ENCODE peak calls at places on chromosome 17, in nine cellular contexts. One of them, this sample, is unnamed.
A peak's percentile ranks its signal among the peaks of the same experiment; 100 is the strongest.

GRCh38 chr17:17141860-17142552 is 64.1 kb downstream of the PLD6 start:
- DNase-seq in brain microvascular endothelial cell: peak; percentile 43
- DNase-seq in GM12865: peak; percentile 27
- DNase-seq in K562: peak; percentile 85
- DNase-seq in heart left ventricle: no peak
- DNase-seq in pancreas: no peak
- DNase-seq in lung: no peak
- DNase-seq in WERI-Rb-1: peak; percentile 62
- DNase-seq in left ventricle myocardium inferior: peak; percentile 38
- DNase-seq in this sample: peak; percentile 45

GRCh38 chr17:66383353-66383752 is 80.9 kb downstream of the PRKCA start:
- DNase-seq in heart left ventricle: no peak
- DNase-seq in left ventricle myocardium inferior: no peak
- DNase-seq in K562: no peak
- DNase-seq in WERI-Rb-1: no peak
- DNase-seq in lung: no peak
- DNase-seq in pancreas: no peak
- DNase-seq in GM12865: no peak
- DNase-seq in brain microvascular endothelial cell: peak; percentile 68
- DNase-seq in this sample: no peak

GRCh38 chr17:60577147-60577925 is 22.7 kb upstream of the PPM1D start:
- DNase-seq in brain microvascular endothelial cell: peak; percentile 42
- DNase-seq in WERI-Rb-1: peak; percentile 52
- DNase-seq in pancreas: no peak
- DNase-seq in heart left ventricle: peak; percentile 49
- DNase-seq in left ventricle myocardium inferior: no peak
- DNase-seq in GM12865: peak; percentile 51
- DNase-seq in K562: peak; percentile 31
- DNase-seq in lung: no peak
- DNase-seq in this sample: no peak

GRCh38 chr17:66460558-66460957 is 158.1 kb downstream of the PRKCA start:
- DNase-seq in WERI-Rb-1: no peak
- DNase-seq in lung: no peak
- DNase-seq in brain microvascular endothelial cell: no peak
- DNase-seq in left ventricle myocardium inferior: no peak
- DNase-seq in heart left ventricle: no peak
- DNase-seq in K562: no peak
- DNase-seq in pancreas: no peak
- DNase-seq in GM12865: no peak
- DNase-seq in this sample: no peak

GRCh38 chr17:76732734-76733617 is 4.2 kb downstream of the SRSF2 start:
- DNase-seq in pancreas: no peak
- DNase-seq in K562: no peak
- DNase-seq in lung: no peak
- DNase-seq in GM12865: no peak
- DNase-seq in brain microvascular endothelial cell: no peak
- DNase-seq in left ventricle myocardium inferior: no peak
- DNase-seq in heart left ventricle: no peak
- DNase-seq in WERI-Rb-1: no peak
- DNase-seq in this sample: no peak

GRCh38 chr17:66540131-66540781 is 237.8 kb downstream of the PRKCA start:
- DNase-seq in lung: no peak
- DNase-seq in brain microvascular endothelial cell: peak; percentile 93
- DNase-seq in left ventricle myocardium inferior: peak; percentile 35
- DNase-seq in GM12865: no peak
- DNase-seq in K562: no peak
- DNase-seq in WERI-Rb-1: no peak
- DNase-seq in heart left ventricle: peak; percentile 50
- DNase-seq in pancreas: no peak
- DNase-seq in this sample: no peak

GRCh38 chr17:47252209-47252608 is 1.4 kb upstream of the ITGB3 start:
- DNase-seq in lung: no peak
- DNase-seq in K562: no peak
- DNase-seq in pancreas: no peak
- DNase-seq in WERI-Rb-1: no peak
- DNase-seq in left ventricle myocardium inferior: no peak
- DNase-seq in heart left ventricle: no peak
- DNase-seq in GM12865: no peak
- DNase-seq in brain microvascular endothelial cell: no peak
- DNase-seq in this sample: no peak

GRCh38 chr17:57514614-57515013 is 230.5 kb downstream of the CCDC182 start:
- DNase-seq in WERI-Rb-1: no peak
- DNase-seq in GM12865: no peak
- DNase-seq in K562: no peak
- DNase-seq in pancreas: no peak
- DNase-seq in heart left ventricle: no peak
- DNase-seq in left ventricle myocardium inferior: no peak
- DNase-seq in lung: no peak
- DNase-seq in brain microvascular endothelial cell: no peak
- DNase-seq in this sample: no peak

GRCh38 chr17:32349503-32349853 is 479 bp upstream of the ZNF207 start:
- DNase-seq in left ventricle myocardium inferior: no peak
- DNase-seq in heart left ventricle: no peak
- DNase-seq in K562: no peak
- DNase-seq in WERI-Rb-1: peak; percentile 23
- DNase-seq in lung: no peak
- DNase-seq in brain microvascular endothelial cell: no peak
- DNase-seq in pancreas: no peak
- DNase-seq in GM12865: peak; percentile 44
- DNase-seq in this sample: no peak

GRCh38 chr17:41711669-41712400 is at the start of gene GAST:
- DNase-seq in left ventricle myocardium inferior: no peak
- DNase-seq in heart left ventricle: no peak
- DNase-seq in pancreas: no peak
- DNase-seq in lung: no peak
- DNase-seq in GM12865: no peak
- DNase-seq in K562: no peak
- DNase-seq in WERI-Rb-1: no peak
- DNase-seq in brain microvascular endothelial cell: no peak
- DNase-seq in this sample: no peak

GRCh38 chr17:75153854-75154194 is 488 bp downstream of the JPT1 start:
- DNase-seq in pancreas: no peak
- DNase-seq in GM12865: peak; percentile 56
- DNase-seq in heart left ventricle: peak; percentile 22
- DNase-seq in K562: no peak
- DNase-seq in WERI-Rb-1: peak; percentile 44
- DNase-seq in lung: no peak
- DNase-seq in brain microvascular endothelial cell: no peak
- DNase-seq in left ventricle myocardium inferior: no peak
- DNase-seq in this sample: peak; percentile 53

GRCh38 chr17:67800495-67800928 is 24.8 kb upstream of the BPTF start:
- DNase-seq in pancreas: peak; percentile 54
- DNase-seq in left ventricle myocardium inferior: peak; percentile 62
- DNase-seq in GM12865: peak; percentile 91
- DNase-seq in heart left ventricle: peak; percentile 73
- DNase-seq in K562: peak; percentile 74
- DNase-seq in lung: peak; percentile 74
- DNase-seq in brain microvascular endothelial cell: peak; percentile 83
- DNase-seq in WERI-Rb-1: peak; percentile 92
- DNase-seq in this sample: peak; percentile 82

GRCh38 chr17:77378318-77379064 is 237.7 kb downstream of the SEC14L1 start:
- DNase-seq in brain microvascular endothelial cell: no peak
- DNase-seq in left ventricle myocardium inferior: no peak
- DNase-seq in heart left ventricle: no peak
- DNase-seq in pancreas: no peak
- DNase-seq in lung: no peak
- DNase-seq in K562: no peak
- DNase-seq in WERI-Rb-1: peak; percentile 95
- DNase-seq in GM12865: no peak
- DNase-seq in this sample: no peak

GRCh38 chr17:48601528-48602430 is 3.0 kb downstream of the HOXB6 start:
- DNase-seq in GM12865: no peak
- DNase-seq in brain microvascular endothelial cell: no peak
- DNase-seq in WERI-Rb-1: no peak
- DNase-seq in heart left ventricle: no peak
- DNase-seq in left ventricle myocardium inferior: no peak
- DNase-seq in lung: no peak
- DNase-seq in pancreas: no peak
- DNase-seq in K562: no peak
- DNase-seq in this sample: no peak

GRCh38 chr17:58376472-58376921 is 24.5 kb upstream of the SUPT4H1 start:
- DNase-seq in WERI-Rb-1: no peak
- DNase-seq in K562: no peak
- DNase-seq in lung: no peak
- DNase-seq in GM12865: no peak
- DNase-seq in pancreas: no peak
- DNase-seq in brain microvascular endothelial cell: no peak
- DNase-seq in left ventricle myocardium inferior: no peak
- DNase-seq in heart left ventricle: no peak
- DNase-seq in this sample: no peak

GRCh38 chr17:19977360-19978205 is at the start of gene AKAP10:
- DNase-seq in WERI-Rb-1: peak; percentile 95
- DNase-seq in pancreas: peak; percentile 89
- DNase-seq in lung: peak; percentile 95
- DNase-seq in heart left ventricle: peak; percentile 94
- DNase-seq in brain microvascular endothelial cell: peak; percentile 79
- DNase-seq in GM12865: peak; percentile 95
- DNase-seq in left ventricle myocardium inferior: peak; percentile 96
- DNase-seq in K562: peak; percentile 91
- DNase-seq in this sample: peak; percentile 90

DNA sequence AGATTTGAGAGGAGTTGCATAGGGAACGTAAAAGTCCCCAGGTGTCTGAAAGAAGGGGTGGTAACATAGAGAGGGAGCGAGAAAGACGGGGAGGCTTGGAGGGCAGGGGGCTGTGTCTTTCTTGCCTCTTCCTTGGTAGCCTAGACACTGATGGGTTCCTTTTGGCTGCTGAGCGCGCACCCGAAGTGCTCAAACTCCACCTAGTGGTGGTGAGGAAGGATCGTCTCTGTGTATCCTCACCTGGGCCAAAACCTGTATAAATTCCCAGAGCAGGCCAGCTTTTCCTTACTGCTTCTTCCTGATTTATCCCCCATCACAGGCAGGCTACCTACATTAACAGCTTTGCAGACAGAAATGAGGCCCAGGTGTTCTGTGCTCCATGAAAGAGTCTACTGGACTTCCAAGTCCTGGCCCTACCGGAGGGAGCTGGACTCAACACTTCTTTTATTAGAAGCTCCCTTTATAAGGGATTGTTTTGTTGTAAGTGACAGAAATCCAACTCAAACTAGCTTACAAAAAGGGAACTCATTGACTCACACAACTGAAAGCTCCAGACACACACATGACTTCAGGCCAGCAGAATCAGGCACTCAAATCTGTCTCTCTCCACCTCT is 5.5 kb upstream of the SLC25A35 start:
- DNase-seq in K562: peak; percentile 63
- DNase-seq in WERI-Rb-1: peak; percentile 68
- DNase-seq in GM12865: peak; percentile 80
- DNase-seq in brain microvascular endothelial cell: peak; percentile 29
- DNase-seq in pancreas: peak; percentile 55
- DNase-seq in left ventricle myocardium inferior: peak; percentile 39
- DNase-seq in heart left ventricle: peak; percentile 64
- DNase-seq in lung: peak; percentile 46
- DNase-seq in this sample: peak; percentile 38
- TF ChIP-seq CTCF in K562: peak; percentile 75
- TF ChIP-seq CTCF in WERI-Rb-1: peak; percentile 91
- TF ChIP-seq CTCF in GM12865: peak; percentile 88
- TF ChIP-seq CTCF in brain microvascular endothelial cell: peak; percentile 91
- TF ChIP-seq CTCF in pancreas: peak; percentile 64
- TF ChIP-seq CTCF in left ventricle myocardium inferior: peak; percentile 88
- TF ChIP-seq CTCF in heart left ventricle: peak; percentile 76
- TF ChIP-seq CTCF in lung: peak; percentile 79
- TF ChIP-seq CTCF in this sample: peak; percentile 80

DNA sequence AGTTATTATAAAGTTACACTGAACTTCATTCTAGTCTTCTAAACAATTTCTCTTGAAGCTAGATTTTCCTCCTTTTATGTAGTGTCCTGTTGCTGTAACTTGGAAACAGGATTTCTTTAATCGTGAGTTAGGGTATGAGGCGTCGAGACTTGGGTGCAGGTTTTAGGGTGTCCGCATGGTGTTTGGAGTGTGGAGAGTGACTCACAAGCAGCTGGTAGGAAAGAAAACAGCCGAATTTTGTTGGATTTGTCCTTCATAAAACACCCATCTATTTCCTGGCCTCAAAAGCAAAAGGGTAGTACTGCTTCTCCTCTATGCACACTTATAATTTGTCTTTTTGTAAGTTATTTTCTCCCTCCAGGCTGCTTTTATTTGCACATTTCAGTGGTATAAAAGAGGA is 1.6 kb downstream of the RPTOR start:
- DNase-seq in WERI-Rb-1: no peak
- DNase-seq in K562: no peak
- DNase-seq in lung: no peak
- DNase-seq in pancreas: no peak
- DNase-seq in brain microvascular endothelial cell: no peak
- DNase-seq in heart left ventricle: no peak
- DNase-seq in left ventricle myocardium inferior: no peak
- DNase-seq in GM12865: no peak
- DNase-seq in this sample: no peak
- H3K4me3 ChIP-seq in WERI-Rb-1: no peak overlapping the region
- H3K4me3 ChIP-seq in K562: peak overlapping the region; percentile 96
- H3K4me3 ChIP-seq in lung: no peak overlapping the region
- H3K4me3 ChIP-seq in pancreas: no peak overlapping the region
- H3K4me3 ChIP-seq in brain microvascular endothelial cell: peak overlapping the region; percentile 99
- H3K4me3 ChIP-seq in heart left ventricle: peak overlapping the region; percentile 82
- H3K4me3 ChIP-seq in left ventricle myocardium inferior: peak overlapping the region; percentile 97
- H3K4me3 ChIP-seq in GM12865: no peak overlapping the region
- H3K4me3 ChIP-seq in this sample: peak overlapping the region; percentile 89

GRCh38 chr17:2954898-2955445 is 108.4 kb downstream of the OR1D5 start:
- DNase-seq in heart left ventricle: no peak
- DNase-seq in brain microvascular endothelial cell: peak; percentile 97
- DNase-seq in left ventricle myocardium inferior: no peak
- DNase-seq in lung: no peak
- DNase-seq in pancreas: no peak
- DNase-seq in K562: no peak
- DNase-seq in WERI-Rb-1: no peak
- DNase-seq in GM12865: peak; percentile 11
- DNase-seq in this sample: no peak
- TF ChIP-seq CTCF in heart left ventricle: no peak
- TF ChIP-seq CTCF in brain microvascular endothelial cell: no peak
- TF ChIP-seq CTCF in left ventricle myocardium inferior: no peak
- TF ChIP-seq CTCF in lung: no peak
- TF ChIP-seq CTCF in pancreas: no peak
- TF ChIP-seq CTCF in K562: no peak
- TF ChIP-seq CTCF in WERI-Rb-1: no peak
- TF ChIP-seq CTCF in GM12865: no peak
- TF ChIP-seq CTCF in this sample: no peak

GRCh38 chr17:50060951-50061712 is 5.2 kb downstream of the ITGA3 start:
- DNase-seq in heart left ventricle: peak; percentile 91
- DNase-seq in K562: no peak
- DNase-seq in lung: peak; percentile 91
- DNase-seq in GM12865: no peak
- DNase-seq in left ventricle myocardium inferior: peak; percentile 90
- DNase-seq in pancreas: no peak
- DNase-seq in WERI-Rb-1: no peak
- DNase-seq in brain microvascular endothelial cell: no peak
- DNase-seq in this sample: no peak
- H3K4me3 ChIP-seq in heart left ventricle: peak overlapping the region; percentile 27
- H3K4me3 ChIP-seq in K562: no peak overlapping the region
- H3K4me3 ChIP-seq in lung: no peak overlapping the region
- H3K4me3 ChIP-seq in GM12865: no peak overlapping the region
- H3K4me3 ChIP-seq in left ventricle myocardium inferior: peak overlapping the region; percentile 55
- H3K4me3 ChIP-seq in pancreas: no peak overlapping the region
- H3K4me3 ChIP-seq in WERI-Rb-1: no peak overlapping the region
- H3K4me3 ChIP-seq in brain microvascular endothelial cell: no peak overlapping the region
- H3K4me3 ChIP-seq in this sample: no peak overlapping the region